ENCODE peak calls at places on chromosomes 3 and 15, in four cellular contexts. One of them, this sample, is unnamed.
A peak's percentile ranks its signal among the peaks of the same experiment; 100 is the strongest.

GRCh38 chr3:149376728-149377407 is 581 bp downstream of the TM4SF1 start:
- DNase-seq in endodermal cell: no peak
- DNase-seq in AG09309: no peak
- DNase-seq in HFF-Myc: no peak
- DNase-seq in this sample: no peak

GRCh38 chr15:75597667-75598341 is 18.7 kb upstream of the PTPN9 start:
- DNase-seq in HFF-Myc: no peak
- DNase-seq in AG09309: no peak
- DNase-seq in endodermal cell: peak; percentile 77
- DNase-seq in this sample: no peak

GRCh38 chr15:59958288-59958687 is 45.8 kb upstream of the FOXB1 start:
- DNase-seq in AG09309: no peak
- DNase-seq in endodermal cell: no peak
- DNase-seq in HFF-Myc: no peak
- DNase-seq in this sample: no peak

GRCh38 chr15:63858881-63859280 is 25.1 kb upstream of the HERC1 start:
- DNase-seq in endodermal cell: no peak
- DNase-seq in HFF-Myc: no peak
- DNase-seq in AG09309: no peak
- DNase-seq in this sample: peak; percentile 27

GRCh38 chr3:155241559-155241958 is 51.9 kb downstream of the STRIT1 start:
- DNase-seq in endodermal cell: no peak
- DNase-seq in HFF-Myc: peak; percentile 56
- DNase-seq in AG09309: peak; percentile 70
- DNase-seq in this sample: no peak

GRCh38 chr15:85588657-85589056 is 206.1 kb downstream of the KLHL25 start:
- DNase-seq in AG09309: no peak
- DNase-seq in HFF-Myc: no peak
- DNase-seq in endodermal cell: no peak
- DNase-seq in this sample: no peak

GRCh38 chr15:58517682-58518525 is 86.1 kb downstream of the LIPC start:
- DNase-seq in AG09309: no peak
- DNase-seq in endodermal cell: no peak
- DNase-seq in HFF-Myc: no peak
- DNase-seq in this sample: no peak

GRCh38 chr3:50708620-50709019 is 33.9 kb downstream of the DOCK3 start:
- DNase-seq in AG09309: no peak
- DNase-seq in HFF-Myc: no peak
- DNase-seq in endodermal cell: no peak
- DNase-seq in this sample: no peak

GRCh38 chr15:22884344-22884743 is 45.9 kb downstream of the NIPA2 start:
- DNase-seq in AG09309: no peak
- DNase-seq in endodermal cell: peak; percentile 70
- DNase-seq in HFF-Myc: no peak
- DNase-seq in this sample: no peak

GRCh38 chr3:197135212-197135611 is 105.6 kb upstream of the MELTF start:
- DNase-seq in HFF-Myc: no peak
- DNase-seq in endodermal cell: no peak
- DNase-seq in AG09309: no peak
- DNase-seq in this sample: no peak

GRCh38 chr15:87121357-87121756 is 1041.7 kb downstream of the AGBL1 start:
- DNase-seq in AG09309: no peak
- DNase-seq in endodermal cell: no peak
- DNase-seq in HFF-Myc: no peak
- DNase-seq in this sample: no peak

GRCh38 chr3:155416500-155417118 is 123.1 kb upstream of the STRIT1 start:
- DNase-seq in AG09309: no peak
- DNase-seq in endodermal cell: no peak
- DNase-seq in HFF-Myc: no peak
- DNase-seq in this sample: no peak

GRCh38 chr3:46898321-46899150 is 21.0 kb downstream of the PTH1R start:
- DNase-seq in HFF-Myc: no peak
- DNase-seq in endodermal cell: peak; percentile 79
- DNase-seq in AG09309: no peak
- DNase-seq in this sample: no peak
- H3K4me3 ChIP-seq in HFF-Myc: no peak overlapping the region
- H3K4me3 ChIP-seq in endodermal cell: no peak overlapping the region
- H3K4me3 ChIP-seq in AG09309: no peak overlapping the region
- H3K4me3 ChIP-seq in this sample: peak overlapping the region; percentile 22

GRCh38 chr3:143122089-143122430 is 2.5 kb downstream of the CHST2 start:
- DNase-seq in AG09309: no peak
- DNase-seq in endodermal cell: peak; percentile 55
- DNase-seq in HFF-Myc: no peak
- DNase-seq in this sample: no peak

GRCh38 chr3:143121240-143122088 is 1.9 kb downstream of the CHST2 start:
- DNase-seq in AG09309: no peak
- DNase-seq in endodermal cell: peak; percentile 90
- DNase-seq in HFF-Myc: no peak
- DNase-seq in this sample: peak; percentile 20

GRCh38 chr3:143122608-143123352 is 3.2 kb downstream of the CHST2 start:
- DNase-seq in endodermal cell: no peak
- DNase-seq in HFF-Myc: no peak
- DNase-seq in AG09309: no peak
- DNase-seq in this sample: no peak

GRCh38 chr3:143124683-143125520 is 5.3 kb downstream of the CHST2 start:
- DNase-seq in endodermal cell: no peak
- DNase-seq in HFF-Myc: no peak
- DNase-seq in AG09309: no peak
- DNase-seq in this sample: no peak

DNA sequence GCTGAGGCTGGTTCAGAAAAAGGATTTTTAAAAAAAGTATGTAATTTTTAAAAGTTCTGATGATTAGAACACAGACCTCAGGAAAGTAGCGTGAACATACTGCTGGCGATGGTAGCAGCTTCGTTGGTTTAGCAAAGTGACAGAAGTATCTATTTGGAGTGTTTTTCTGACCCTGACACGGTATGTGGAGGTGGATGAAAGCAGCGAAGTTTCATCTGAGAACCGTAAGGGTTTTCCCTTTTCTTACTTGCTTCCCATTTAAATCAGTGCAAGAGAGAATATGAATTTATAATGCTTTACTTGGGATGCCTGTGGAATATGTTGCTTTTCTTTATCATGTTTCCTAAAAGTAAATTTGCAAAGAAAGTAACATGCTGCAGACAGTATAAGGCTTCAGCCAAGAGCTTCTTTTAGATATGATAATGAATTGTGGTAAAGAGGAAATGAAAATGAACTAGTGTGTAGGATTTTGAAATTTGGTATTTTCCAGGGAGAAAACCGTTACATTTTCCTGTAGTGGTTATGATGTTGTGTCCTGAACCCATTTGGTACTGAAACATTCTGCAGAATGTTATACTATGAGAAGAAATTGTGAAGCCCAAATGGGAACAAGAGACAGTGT is 3.9 kb downstream of the CHST2 start:
- DNase-seq in endodermal cell: no peak
- DNase-seq in HFF-Myc: no peak
- DNase-seq in AG09309: no peak
- DNase-seq in this sample: no peak
- H3K4me3 ChIP-seq in endodermal cell: no peak overlapping the region
- H3K4me3 ChIP-seq in HFF-Myc: peak overlapping the region; percentile 14
- H3K4me3 ChIP-seq in AG09309: no peak overlapping the region
- H3K4me3 ChIP-seq in this sample: no peak overlapping the region

DNA sequence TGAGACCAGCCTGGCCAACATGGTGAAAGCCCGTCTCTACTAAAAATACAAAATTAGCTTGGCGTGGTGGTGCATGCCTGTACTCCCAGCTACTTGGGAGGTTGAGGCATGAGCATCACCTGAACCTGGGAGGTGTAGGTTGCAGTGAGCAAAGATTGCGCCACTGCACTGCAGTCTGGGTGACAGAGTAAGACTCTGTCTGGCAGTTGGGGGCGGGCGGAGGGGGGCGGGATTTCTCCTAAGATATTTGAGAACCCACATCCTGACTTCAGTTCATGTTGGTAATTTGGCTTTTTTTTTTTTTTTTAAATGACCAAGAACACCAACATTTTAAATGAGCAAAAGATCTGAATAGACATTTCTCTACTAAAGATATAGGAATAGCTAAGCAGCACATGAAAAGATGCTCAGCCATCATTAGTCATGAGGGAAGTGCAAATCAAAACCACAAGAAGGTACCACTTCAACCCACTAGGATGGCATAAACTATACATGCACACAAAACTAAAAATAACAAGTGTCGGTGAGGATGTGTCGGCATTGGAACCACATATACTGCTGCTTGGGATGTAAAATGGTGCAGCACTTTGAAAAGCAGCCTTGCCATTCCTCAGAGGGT is 75.6 kb upstream of the LMOD3 start:
- DNase-seq in endodermal cell: no peak
- DNase-seq in AG09309: no peak
- DNase-seq in HFF-Myc: no peak
- DNase-seq in this sample: no peak
- H3K4me3 ChIP-seq in endodermal cell: no peak overlapping the region
- H3K4me3 ChIP-seq in AG09309: no peak overlapping the region
- H3K4me3 ChIP-seq in HFF-Myc: no peak overlapping the region
- H3K4me3 ChIP-seq in this sample: no peak overlapping the region

DNA sequence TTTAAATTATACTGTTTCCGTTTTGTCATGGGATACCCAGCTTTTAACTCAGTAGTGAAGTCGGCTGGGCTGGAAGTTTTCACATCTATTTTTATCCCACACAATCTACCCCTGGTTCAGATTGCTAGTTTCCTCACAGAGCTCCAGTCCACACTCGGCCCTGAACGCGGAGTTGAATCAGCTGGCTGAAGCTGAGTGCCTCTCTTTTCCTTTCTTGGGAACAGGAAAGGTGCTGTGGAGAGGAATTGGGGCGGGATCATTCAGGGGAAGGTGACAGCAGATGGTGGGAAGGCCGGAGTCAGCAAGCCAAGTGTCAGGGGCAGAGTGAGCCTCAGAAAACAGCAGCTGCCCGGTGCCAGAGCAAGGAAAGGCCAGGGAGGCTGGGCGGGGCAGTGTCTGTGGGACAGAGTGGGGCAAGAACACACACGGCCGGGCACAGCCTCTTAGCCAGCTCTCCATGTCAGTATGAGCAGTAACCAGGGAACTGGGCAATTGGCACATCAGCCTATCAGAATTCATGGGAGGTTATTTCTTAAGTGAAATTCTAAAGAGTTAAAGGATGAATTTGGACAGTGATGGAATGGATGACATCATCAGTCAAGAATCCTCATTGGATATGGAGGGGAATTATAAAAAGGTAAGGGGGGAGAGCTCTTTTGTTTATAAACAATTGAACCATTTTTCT is 135.7 kb upstream of the IL12A start:
- DNase-seq in HFF-Myc: no peak
- DNase-seq in endodermal cell: peak; percentile 84
- DNase-seq in AG09309: no peak
- DNase-seq in this sample: no peak
- H3K4me3 ChIP-seq in HFF-Myc: peak overlapping the region; percentile 32
- H3K4me3 ChIP-seq in endodermal cell: no peak overlapping the region
- H3K4me3 ChIP-seq in AG09309: peak overlapping the region; percentile 12
- H3K4me3 ChIP-seq in this sample: no peak overlapping the region

DNA sequence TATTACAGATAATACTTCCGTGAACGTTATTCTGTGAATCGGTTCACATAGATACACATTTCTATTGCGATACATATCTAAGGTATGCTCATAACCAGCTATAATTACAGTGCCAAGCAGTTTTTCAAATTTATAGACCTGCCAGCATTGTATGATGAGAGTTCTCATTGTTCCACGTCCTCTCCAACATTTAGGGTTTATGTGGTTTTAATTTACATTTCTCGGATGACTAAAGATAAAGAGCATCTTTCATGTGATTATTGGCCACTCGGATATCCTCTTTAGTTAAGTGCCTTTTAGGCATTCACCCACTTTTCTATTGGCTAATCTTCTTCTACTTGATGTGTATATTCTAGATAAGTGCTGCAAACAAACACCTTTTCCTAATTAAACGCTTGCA is 134.7 kb upstream of the CCDC54 start:
- DNase-seq in HFF-Myc: no peak
- DNase-seq in endodermal cell: no peak
- DNase-seq in AG09309: no peak
- DNase-seq in this sample: no peak
- H3K4me3 ChIP-seq in HFF-Myc: peak overlapping the region; percentile 69
- H3K4me3 ChIP-seq in endodermal cell: peak overlapping the region; percentile 90
- H3K4me3 ChIP-seq in AG09309: no peak overlapping the region
- H3K4me3 ChIP-seq in this sample: peak overlapping the region; percentile 8

GRCh38 chr15:89812126-89812846 is 2.4 kb downstream of the ANPEP start:
- DNase-seq in AG09309: no peak
- DNase-seq in HFF-Myc: no peak
- DNase-seq in endodermal cell: no peak
- DNase-seq in this sample: no peak
- H3K4me3 ChIP-seq in AG09309: peak overlapping the region; percentile 80
- H3K4me3 ChIP-seq in HFF-Myc: peak overlapping the region; percentile 91
- H3K4me3 ChIP-seq in endodermal cell: no peak overlapping the region
- H3K4me3 ChIP-seq in this sample: no peak overlapping the region

GRCh38 chr3:182711853-182712252 is 81.5 kb upstream of the ATP11B start:
- DNase-seq in AG09309: no peak
- DNase-seq in endodermal cell: no peak
- DNase-seq in HFF-Myc: no peak
- DNase-seq in this sample: no peak
- H3K4me3 ChIP-seq in AG09309: no peak overlapping the region
- H3K4me3 ChIP-seq in endodermal cell: no peak overlapping the region
- H3K4me3 ChIP-seq in HFF-Myc: no peak overlapping the region
- H3K4me3 ChIP-seq in this sample: no peak overlapping the region